ENCODE peak calls at places on chromosome 11, in five cellular contexts. J is Peyer's patch, P is astrocyte of the cerebellum, K is lower leg skin, B is A673. I is an unnamed sample.
A peak's percentile ranks its signal among the peaks of the same experiment; 100 is the strongest.

GRCh38 chr11:74018331-74019005 is 9.6 kb upstream of the UCP3 start:
- DNase-seq in K (peak; percentile 83), B (no peak), P (peak; percentile 59), J (peak; percentile 86), I (no peak)

GRCh38 chr11:12687740-12688139 is 13.5 kb downstream of the TEAD1 start:
- DNase-seq in P (no peak), J (no peak), B (no peak), K (no peak), I (no peak)

GRCh38 chr11:75189911-75190310 is 39.0 kb downstream of the SLCO2B1 start:
- DNase-seq in P (no peak), J (no peak), B (no peak), K (no peak), I (no peak)

GRCh38 chr11:60672255-60672654 is 27.2 kb upstream of the MS4A8 start:
- DNase-seq in K (no peak), J (no peak), B (no peak), P (no peak), I (no peak)

GRCh38 chr11:7530013-7530412 is 16.2 kb downstream of the PPFIBP2 start:
- DNase-seq in P (no peak), B (no peak), J (no peak), K (no peak), I (no peak)

GRCh38 chr11:125084761-125085231 is 21.7 kb downstream of the SLC37A2 start:
- DNase-seq in P (no peak), J (peak; percentile 34), K (no peak), B (no peak), I (no peak)

GRCh38 chr11:127103586-127104388 is 103.2 kb upstream of the KIRREL3 start:
- DNase-seq in P (no peak), J (no peak), K (no peak), B (no peak), I (no peak)

GRCh38 chr11:14642873-14643696 is 519 bp upstream of the PDE3B start:
- DNase-seq in P (no peak), B (no peak), J (no peak), K (no peak), I (no peak)

GRCh38 chr11:34318111-34319037 is 39.4 kb downstream of the ABTB2 start:
- DNase-seq in P (no peak), K (no peak), B (no peak), J (no peak), I (no peak)

GRCh38 chr11:62153087-62153395 is 29.2 kb downstream of the INCENP start:
- DNase-seq in K (no peak), J (no peak), P (no peak), B (no peak), I (no peak)

GRCh38 chr11:67275606-67276409 is 9.5 kb downstream of the GRK2 start:
- DNase-seq in B (no peak), K (no peak), J (peak; percentile 44), P (no peak), I (peak; percentile 59)

GRCh38 chr11:6962141-6962540 is 35.9 kb downstream of the ZNF215 start:
- DNase-seq in K (no peak), B (no peak), P (no peak), J (no peak), I (no peak)

GRCh38 chr11:126862664-126863247 is 137.8 kb downstream of the KIRREL3 start:
- DNase-seq in K (no peak), J (no peak), P (no peak), B (no peak), I (no peak)

GRCh38 chr11:72924568-72925190 is 110.5 kb downstream of the ATG16L2 start:
- DNase-seq in P (peak; percentile 41), B (peak; percentile 43), J (no peak), K (no peak), I (no peak)

GRCh38 chr11:86230196-86230813 is 14.2 kb upstream of the EED start:
- DNase-seq in P (no peak), B (no peak), K (no peak), J (no peak), I (no peak)

GRCh38 chr11:25535462-25535861 is 796.5 kb upstream of the ANO3 start:
- DNase-seq in K (peak; percentile 46), P (no peak), B (no peak), J (no peak), I (no peak)

GRCh38 chr11:100876826-100877545 is 189.9 kb downstream of the ARHGAP42 start:
- DNase-seq in K (no peak), B (peak; percentile 88), J (no peak), P (peak; percentile 97), I (no peak)

GRCh38 chr11:41498726-41499125 is 39.3 kb upstream of the LRRC4C start:
- DNase-seq in P (no peak), B (peak; percentile 47), J (no peak), K (no peak), I (no peak)

GRCh38 chr11:105612766-105613165 is 2.9 kb downstream of the GRIA4 start:
- DNase-seq in K (no peak), P (no peak), J (no peak), B (no peak), I (no peak)

GRCh38 chr11:57072640-57073039 is 83.9 kb downstream of the OR5AK2 start:
- DNase-seq in B (peak; percentile 10), K (peak; percentile 27), P (peak; percentile 94), J (no peak), I (no peak)

GRCh38 chr11:123083623-123084029 is 21.7 kb upstream of the HSPA8 start:
- DNase-seq in K (peak; percentile 73), P (peak; percentile 91), J (peak; percentile 65), B (peak; percentile 95), I (peak; percentile 53)

GRCh38 chr11:68137833-68138232 is 16.6 kb upstream of the CHKA start:
- DNase-seq in J (no peak), B (no peak), K (no peak), P (no peak), I (no peak)

GRCh38 chr11:119375629-119376196 is 5.8 kb downstream of the USP2 start:
- DNase-seq in P (peak; percentile 16), B (no peak), J (peak; percentile 52), K (peak; percentile 19), I (no peak)

GRCh38 chr11:83004855-83005556 is 66.7 kb downstream of the RAB30 start:
- DNase-seq in K (no peak), P (no peak), B (no peak), J (no peak), I (no peak)

DNA sequence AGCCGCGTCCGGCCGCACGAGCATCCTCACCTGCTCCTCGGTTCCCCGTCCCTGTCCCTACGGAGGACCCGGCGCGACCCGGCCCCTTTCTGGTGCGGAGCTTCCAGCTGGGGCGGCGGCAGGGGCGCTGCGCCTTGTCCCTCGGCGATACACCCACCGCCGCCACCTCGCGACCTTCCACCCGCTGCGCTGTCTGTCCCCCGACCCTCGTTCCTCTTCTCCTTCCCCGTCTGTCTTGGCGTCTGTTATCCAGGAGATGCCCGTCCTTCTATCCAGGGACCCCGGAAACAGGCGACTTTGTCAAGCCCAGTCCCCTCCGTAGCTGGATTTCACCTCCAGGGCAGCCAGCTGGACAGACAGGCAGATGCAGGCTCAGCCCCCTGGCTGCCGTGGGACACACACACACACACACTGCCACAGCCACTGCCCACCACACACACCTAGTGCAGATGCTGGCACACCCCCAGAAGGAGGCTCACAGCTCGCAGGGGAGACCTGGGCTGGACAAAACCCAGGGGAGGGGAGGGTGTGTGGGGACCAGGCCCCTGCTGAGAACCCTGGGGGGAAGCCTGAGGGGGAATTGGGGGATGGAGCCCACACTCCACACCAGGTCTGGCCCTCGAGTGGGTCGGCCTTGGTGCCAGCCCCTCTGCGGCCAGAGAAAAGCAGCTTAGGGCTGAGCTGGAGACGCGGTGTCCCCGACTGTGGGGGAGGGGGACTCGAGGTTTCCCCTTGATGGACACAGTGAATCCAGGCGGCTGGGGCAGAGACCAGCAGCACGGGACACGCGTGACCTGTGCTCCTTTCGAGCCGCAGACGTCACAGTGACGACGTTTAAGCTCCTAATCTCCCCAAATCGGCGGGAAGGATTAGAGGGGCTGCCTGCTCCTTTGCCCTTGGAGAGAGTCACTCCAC is 781 bp downstream of the DRD4 start:
- DNase-seq in J (no peak), K (no peak), B (peak; percentile 40), P (no peak), I (no peak)
- H3K4me3 ChIP-seq in J (peak overlapping the region; percentile 46), K (no peak overlapping the region), B (peak overlapping the region; percentile 15), P (peak overlapping the region; percentile 14), I (no peak overlapping the region)

GRCh38 chr11:64642418-64642735 is 51.4 kb downstream of the SLC22A12 start:
- DNase-seq in J (no peak), B (no peak), P (no peak), K (no peak), I (no peak)
- H3K4me3 ChIP-seq in J (peak overlapping the region; percentile 32), B (peak overlapping the region; percentile 45), P (no peak overlapping the region), K (no peak overlapping the region), I (no peak overlapping the region)

DNA sequence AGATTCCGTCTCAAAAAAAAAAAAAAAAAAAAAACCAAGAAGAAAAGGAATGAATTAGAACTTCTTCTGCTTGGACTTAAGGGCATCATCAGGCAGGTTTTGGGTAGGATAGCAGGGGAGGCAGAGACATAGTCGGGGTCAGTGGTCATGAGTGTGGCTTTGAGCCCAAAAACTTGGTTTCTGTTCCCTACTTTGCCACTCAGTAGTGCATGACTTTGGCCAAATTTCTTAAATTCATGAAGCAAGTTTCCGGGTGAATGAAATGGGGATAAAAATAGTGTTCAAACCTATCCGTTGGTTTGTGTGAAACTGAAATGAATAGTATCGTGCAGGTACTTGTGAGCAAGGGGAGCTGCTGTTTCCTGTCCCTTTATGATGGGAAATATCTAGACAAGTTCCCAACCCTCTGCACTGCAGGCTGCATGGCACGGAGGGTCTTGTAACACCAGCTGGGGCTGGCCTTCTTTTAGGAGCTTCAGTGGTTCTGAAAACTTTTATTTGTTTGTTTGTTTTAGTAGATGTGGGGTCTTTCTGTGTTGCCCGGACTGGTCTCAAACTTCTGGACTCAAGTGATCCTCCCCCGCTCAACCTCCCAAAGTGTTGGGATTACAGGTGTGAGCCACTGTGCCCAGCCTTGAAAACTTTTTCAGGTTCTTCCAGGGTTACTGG is 18.4 kb downstream of the NEAT1 start:
- DNase-seq in B (no peak), P (no peak), K (no peak), J (no peak), I (no peak)
- H3K4me3 ChIP-seq in B (no peak overlapping the region), P (no peak overlapping the region), K (no peak overlapping the region), J (no peak overlapping the region), I (no peak overlapping the region)

DNA sequence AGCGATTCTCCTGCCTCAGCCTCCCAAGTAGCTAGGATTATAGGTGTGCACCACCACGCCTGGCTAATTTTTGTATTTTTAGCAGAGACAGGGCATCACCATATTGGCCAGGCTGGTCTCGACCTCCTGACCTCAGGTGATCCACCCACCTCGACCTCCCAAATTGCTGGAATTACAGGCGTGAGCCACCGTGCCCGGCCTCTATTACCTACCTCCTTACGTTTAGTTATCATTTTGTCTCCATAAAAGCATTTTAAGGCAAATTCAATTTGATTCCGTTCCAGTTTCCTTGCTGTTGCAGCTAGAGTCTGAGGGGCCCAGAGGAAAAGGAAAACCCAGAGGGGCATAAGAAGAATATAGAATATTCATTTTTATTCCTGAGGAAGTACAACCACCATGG is 628 bp upstream of the DDX10 start:
- DNase-seq in P (no peak), K (no peak), B (no peak), J (no peak), I (no peak)
- H3K4me3 ChIP-seq in P (peak overlapping the region; percentile 80), K (no peak overlapping the region), B (peak overlapping the region; percentile 76), J (peak overlapping the region; percentile 83), I (peak overlapping the region; percentile 75)

GRCh38 chr11:2791139-2791520 is 91.3 kb upstream of the KCNQ1OT1 start:
- DNase-seq in K (no peak), B (no peak), P (no peak), J (no peak), I (no peak)
- H3K4me3 ChIP-seq in K (no peak overlapping the region), B (peak overlapping the region; percentile 24), P (no peak overlapping the region), J (peak overlapping the region; percentile 49), I (peak overlapping the region; percentile 43)

GRCh38 chr11:133082453-133082781 is 449.9 kb downstream of the OPCML start:
- DNase-seq in B (peak; percentile 42), K (peak; percentile 43), J (peak; percentile 65), P (no peak), I (no peak)
- H3K4me3 ChIP-seq in B (no peak overlapping the region), K (no peak overlapping the region), J (peak overlapping the region; percentile 46), P (no peak overlapping the region), I (no peak overlapping the region)

I was measured in CD8-positive, alpha-beta memory T cell.